ENCODE peak calls at places on chromosomes 2 and 18, in six cellular contexts. One of them, this sample, is unnamed.

GRCh38 chr2:56376699-56377665 is 193.2 kb downstream of the CCDC85A start:
- DNase-seq in trophoblast cell: peak; percentile 15
- DNase-seq in RWPE2: no peak
- DNase-seq in substantia nigra: no peak
- DNase-seq in COR-L47: no peak
- DNase-seq in nucleus accumbens: no peak
- DNase-seq in this sample: no peak

GRCh38 chr2:54073796-54074195 is 41.6 kb upstream of the ACYP2 start:
- DNase-seq in trophoblast cell: peak; percentile 70
- DNase-seq in RWPE2: no peak
- DNase-seq in substantia nigra: no peak
- DNase-seq in COR-L47: no peak
- DNase-seq in nucleus accumbens: no peak
- DNase-seq in this sample: no peak

GRCh38 chr18:36135264-36135663 is 5.6 kb downstream of the ELP2 start:
- DNase-seq in trophoblast cell: no peak
- DNase-seq in RWPE2: no peak
- DNase-seq in substantia nigra: no peak
- DNase-seq in COR-L47: no peak
- DNase-seq in nucleus accumbens: no peak
- DNase-seq in this sample: no peak

GRCh38 chr2:26185304-26185928 is 12.5 kb downstream of the GAREM2 start:
- DNase-seq in trophoblast cell: no peak
- DNase-seq in RWPE2: no peak
- DNase-seq in substantia nigra: no peak
- DNase-seq in COR-L47: no peak
- DNase-seq in nucleus accumbens: no peak
- DNase-seq in this sample: no peak

GRCh38 chr2:219987830-219988229 is 360.4 kb downstream of the SLC4A3 start:
- DNase-seq in trophoblast cell: peak; percentile 16
- DNase-seq in RWPE2: no peak
- DNase-seq in substantia nigra: no peak
- DNase-seq in COR-L47: no peak
- DNase-seq in nucleus accumbens: no peak
- DNase-seq in this sample: peak; percentile 61

GRCh38 chr2:55232863-55233657 is 572 bp downstream of the RPS27A start:
- DNase-seq in trophoblast cell: peak; percentile 35
- DNase-seq in RWPE2: no peak
- DNase-seq in substantia nigra: no peak
- DNase-seq in COR-L47: no peak
- DNase-seq in nucleus accumbens: no peak
- DNase-seq in this sample: no peak

GRCh38 chr18:39434223-39434622 is 1868.6 kb upstream of the CELF4 start:
- DNase-seq in trophoblast cell: peak; percentile 53
- DNase-seq in RWPE2: no peak
- DNase-seq in substantia nigra: no peak
- DNase-seq in COR-L47: no peak
- DNase-seq in nucleus accumbens: no peak
- DNase-seq in this sample: no peak

GRCh38 chr2:64120928-64121327 is 23.3 kb downstream of the PELI1 start:
- DNase-seq in trophoblast cell: no peak
- DNase-seq in RWPE2: no peak
- DNase-seq in substantia nigra: no peak
- DNase-seq in COR-L47: no peak
- DNase-seq in nucleus accumbens: no peak
- DNase-seq in this sample: no peak

GRCh38 chr18:77366725-77367641 is 117.3 kb downstream of the GALR1 start:
- DNase-seq in trophoblast cell: no peak
- DNase-seq in RWPE2: no peak
- DNase-seq in substantia nigra: peak; percentile 61
- DNase-seq in COR-L47: peak; percentile 97
- DNase-seq in nucleus accumbens: peak; percentile 20
- DNase-seq in this sample: no peak

GRCh38 chr2:118387509-118387908 is 299.2 kb downstream of the INSIG2 start:
- DNase-seq in trophoblast cell: no peak
- DNase-seq in RWPE2: no peak
- DNase-seq in substantia nigra: no peak
- DNase-seq in COR-L47: no peak
- DNase-seq in nucleus accumbens: no peak
- DNase-seq in this sample: no peak

GRCh38 chr2:11404381-11405073 is 60.1 kb upstream of the ROCK2 start:
- DNase-seq in trophoblast cell: no peak
- DNase-seq in RWPE2: no peak
- DNase-seq in substantia nigra: no peak
- DNase-seq in COR-L47: no peak
- DNase-seq in nucleus accumbens: no peak
- DNase-seq in this sample: no peak

GRCh38 chr18:9914584-9915290 is 921 bp downstream of the VAPA start:
- DNase-seq in trophoblast cell: peak; percentile 76
- DNase-seq in RWPE2: peak; percentile 89
- DNase-seq in substantia nigra: peak; percentile 26
- DNase-seq in COR-L47: peak; percentile 77
- DNase-seq in nucleus accumbens: no peak
- DNase-seq in this sample: peak; percentile 74

GRCh38 chr2:215299337-215299859 is 12.5 kb upstream of the ATIC start:
- DNase-seq in trophoblast cell: no peak
- DNase-seq in RWPE2: no peak
- DNase-seq in substantia nigra: no peak
- DNase-seq in COR-L47: no peak
- DNase-seq in nucleus accumbens: no peak
- DNase-seq in this sample: no peak

GRCh38 chr2:218883491-218884490 is 3.1 kb downstream of the WNT10A start:
- DNase-seq in trophoblast cell: peak; percentile 39
- DNase-seq in RWPE2: no peak
- DNase-seq in substantia nigra: no peak
- DNase-seq in COR-L47: no peak
- DNase-seq in nucleus accumbens: no peak
- DNase-seq in this sample: no peak

GRCh38 chr2:129870646-129871335 is 108.7 kb upstream of the RAB6C start:
- DNase-seq in trophoblast cell: no peak
- DNase-seq in RWPE2: no peak
- DNase-seq in substantia nigra: no peak
- DNase-seq in COR-L47: no peak
- DNase-seq in nucleus accumbens: no peak
- DNase-seq in this sample: no peak

GRCh38 chr2:128494640-128495321 is 176.1 kb upstream of the HS6ST1 start:
- DNase-seq in trophoblast cell: no peak
- DNase-seq in RWPE2: no peak
- DNase-seq in substantia nigra: no peak
- DNase-seq in COR-L47: peak; percentile 42
- DNase-seq in nucleus accumbens: no peak
- DNase-seq in this sample: peak; percentile 53

GRCh38 chr18:79798999-79799370 is 1.2 kb downstream of the KCNG2 start:
- DNase-seq in trophoblast cell: no peak
- DNase-seq in RWPE2: no peak
- DNase-seq in substantia nigra: no peak
- DNase-seq in COR-L47: no peak
- DNase-seq in nucleus accumbens: no peak
- DNase-seq in this sample: no peak

GRCh38 chr2:161136696-161137324 is 23.4 kb upstream of the TANK start:
- DNase-seq in trophoblast cell: peak; percentile 44
- DNase-seq in RWPE2: no peak
- DNase-seq in substantia nigra: no peak
- DNase-seq in COR-L47: no peak
- DNase-seq in nucleus accumbens: no peak
- DNase-seq in this sample: no peak

GRCh38 chr2:67515021-67515420 is 117.9 kb downstream of the ETAA1 start:
- DNase-seq in trophoblast cell: peak; percentile 90
- DNase-seq in RWPE2: no peak
- DNase-seq in substantia nigra: no peak
- DNase-seq in COR-L47: no peak
- DNase-seq in nucleus accumbens: no peak
- DNase-seq in this sample: no peak

GRCh38 chr2:39778233-39778632 is 825 bp downstream of the THUMPD2 start:
- DNase-seq in trophoblast cell: no peak
- DNase-seq in RWPE2: no peak
- DNase-seq in substantia nigra: no peak
- DNase-seq in COR-L47: peak; percentile 4
- DNase-seq in nucleus accumbens: no peak
- DNase-seq in this sample: no peak

GRCh38 chr2:16437189-16437588 is 228.4 kb downstream of the CYRIA start:
- DNase-seq in trophoblast cell: no peak
- DNase-seq in RWPE2: no peak
- DNase-seq in substantia nigra: no peak
- DNase-seq in COR-L47: no peak
- DNase-seq in nucleus accumbens: no peak
- DNase-seq in this sample: no peak

GRCh38 chr2:85490861-85491763 is 47.9 kb upstream of the MAT2A start:
- DNase-seq in trophoblast cell: no peak
- DNase-seq in RWPE2: no peak
- DNase-seq in substantia nigra: no peak
- DNase-seq in COR-L47: no peak
- DNase-seq in nucleus accumbens: no peak
- DNase-seq in this sample: no peak

GRCh38 chr2:200747668-200748618 is 63.8 kb upstream of the BZW1 start:
- DNase-seq in trophoblast cell: peak; percentile 98
- DNase-seq in RWPE2: no peak
- DNase-seq in substantia nigra: no peak
- DNase-seq in COR-L47: no peak
- DNase-seq in nucleus accumbens: no peak
- DNase-seq in this sample: no peak

This sample was measured in right atrium auricular region.